ENCODE peak calls at places on chromosomes 16 and 17, in five cellular contexts. One of them, this sample, is unnamed.

GRCh38 chr17:273994-274832 is 78.4 kb downstream of the RPH3AL start:
- DNase-seq in fibroblast of pulmonary artery: no peak
- DNase-seq in AG10803: no peak
- DNase-seq in small intestine: no peak
- DNase-seq in CD4-positive, CD25-positive, alpha-beta regulatory T cell: no peak
- DNase-seq in this sample: no peak

GRCh38 chr17:61482467-61482866 is 30.2 kb downstream of the TBX4 start:
- DNase-seq in small intestine: no peak
- DNase-seq in AG10803: no peak
- DNase-seq in CD4-positive, CD25-positive, alpha-beta regulatory T cell: no peak
- DNase-seq in fibroblast of pulmonary artery: no peak
- DNase-seq in this sample: no peak

GRCh38 chr17:43368740-43369506 is 29.9 kb upstream of the ARL4D start:
- DNase-seq in small intestine: peak
- DNase-seq in AG10803: peak
- DNase-seq in CD4-positive, CD25-positive, alpha-beta regulatory T cell: peak
- DNase-seq in fibroblast of pulmonary artery: peak
- DNase-seq in this sample: peak

GRCh38 chr16:66304961-66305360 is 61.5 kb upstream of the CDH5 start:
- DNase-seq in fibroblast of pulmonary artery: no peak
- DNase-seq in CD4-positive, CD25-positive, alpha-beta regulatory T cell: no peak
- DNase-seq in AG10803: no peak
- DNase-seq in small intestine: no peak
- DNase-seq in this sample: no peak

GRCh38 chr16:2056077-2056476 is 8.3 kb downstream of the TSC2 start:
- DNase-seq in CD4-positive, CD25-positive, alpha-beta regulatory T cell: no peak
- DNase-seq in fibroblast of pulmonary artery: peak
- DNase-seq in small intestine: no peak
- DNase-seq in AG10803: peak
- DNase-seq in this sample: peak

GRCh38 chr16:26787924-26788323 is 278.8 kb upstream of the C16orf82 start:
- DNase-seq in CD4-positive, CD25-positive, alpha-beta regulatory T cell: no peak
- DNase-seq in AG10803: no peak
- DNase-seq in fibroblast of pulmonary artery: no peak
- DNase-seq in small intestine: no peak
- DNase-seq in this sample: peak

GRCh38 chr16:68490829-68491575 is 42.7 kb upstream of the SMPD3 start:
- DNase-seq in fibroblast of pulmonary artery: peak
- DNase-seq in AG10803: peak
- DNase-seq in CD4-positive, CD25-positive, alpha-beta regulatory T cell: no peak
- DNase-seq in small intestine: peak
- DNase-seq in this sample: peak

GRCh38 chr17:15414502-15415348 is 52.7 kb downstream of the CDRT4 start:
- DNase-seq in CD4-positive, CD25-positive, alpha-beta regulatory T cell: no peak
- DNase-seq in AG10803: no peak
- DNase-seq in fibroblast of pulmonary artery: no peak
- DNase-seq in small intestine: no peak
- DNase-seq in this sample: no peak

GRCh38 chr17:56835259-56835575 is 1.3 kb downstream of the DGKE start:
- DNase-seq in CD4-positive, CD25-positive, alpha-beta regulatory T cell: no peak
- DNase-seq in small intestine: peak
- DNase-seq in AG10803: no peak
- DNase-seq in fibroblast of pulmonary artery: no peak
- DNase-seq in this sample: no peak

GRCh38 chr16:57720142-57720575 is 15.4 kb upstream of the KATNB1 start:
- DNase-seq in AG10803: peak
- DNase-seq in fibroblast of pulmonary artery: peak
- DNase-seq in small intestine: peak
- DNase-seq in CD4-positive, CD25-positive, alpha-beta regulatory T cell: peak
- DNase-seq in this sample: peak

GRCh38 chr17:63425478-63425877 is 20.6 kb downstream of the CYB561 start:
- DNase-seq in fibroblast of pulmonary artery: peak
- DNase-seq in small intestine: peak
- DNase-seq in CD4-positive, CD25-positive, alpha-beta regulatory T cell: peak
- DNase-seq in AG10803: peak
- DNase-seq in this sample: peak

GRCh38 chr17:231191-231965 is 49.9 kb upstream of the DOC2B start:
- DNase-seq in fibroblast of pulmonary artery: no peak
- DNase-seq in CD4-positive, CD25-positive, alpha-beta regulatory T cell: no peak
- DNase-seq in small intestine: no peak
- DNase-seq in AG10803: no peak
- DNase-seq in this sample: no peak

GRCh38 chr17:49935526-49936210 is 33.3 kb upstream of the DLX4 start:
- DNase-seq in fibroblast of pulmonary artery: no peak
- DNase-seq in small intestine: no peak
- DNase-seq in AG10803: no peak
- DNase-seq in CD4-positive, CD25-positive, alpha-beta regulatory T cell: no peak
- DNase-seq in this sample: no peak

GRCh38 chr17:12745481-12745880 is 43.8 kb upstream of the ARHGAP44 start:
- DNase-seq in fibroblast of pulmonary artery: no peak
- DNase-seq in small intestine: peak
- DNase-seq in CD4-positive, CD25-positive, alpha-beta regulatory T cell: no peak
- DNase-seq in AG10803: no peak
- DNase-seq in this sample: no peak

GRCh38 chr17:52744179-52744578 is 585.7 kb upstream of the CA10 start:
- DNase-seq in small intestine: no peak
- DNase-seq in CD4-positive, CD25-positive, alpha-beta regulatory T cell: no peak
- DNase-seq in AG10803: no peak
- DNase-seq in fibroblast of pulmonary artery: no peak
- DNase-seq in this sample: no peak

GRCh38 chr16:71885261-71885650 is 1.3 kb upstream of the ZNF821 start:
- DNase-seq in CD4-positive, CD25-positive, alpha-beta regulatory T cell: no peak
- DNase-seq in fibroblast of pulmonary artery: no peak
- DNase-seq in AG10803: no peak
- DNase-seq in small intestine: peak
- DNase-seq in this sample: no peak
- H3K4me3 ChIP-seq in CD4-positive, CD25-positive, alpha-beta regulatory T cell: no peak
- H3K4me3 ChIP-seq in fibroblast of pulmonary artery: no peak
- H3K4me3 ChIP-seq in AG10803: no peak
- H3K4me3 ChIP-seq in small intestine: no peak
- H3K4me3 ChIP-seq in this sample: no peak

DNA sequence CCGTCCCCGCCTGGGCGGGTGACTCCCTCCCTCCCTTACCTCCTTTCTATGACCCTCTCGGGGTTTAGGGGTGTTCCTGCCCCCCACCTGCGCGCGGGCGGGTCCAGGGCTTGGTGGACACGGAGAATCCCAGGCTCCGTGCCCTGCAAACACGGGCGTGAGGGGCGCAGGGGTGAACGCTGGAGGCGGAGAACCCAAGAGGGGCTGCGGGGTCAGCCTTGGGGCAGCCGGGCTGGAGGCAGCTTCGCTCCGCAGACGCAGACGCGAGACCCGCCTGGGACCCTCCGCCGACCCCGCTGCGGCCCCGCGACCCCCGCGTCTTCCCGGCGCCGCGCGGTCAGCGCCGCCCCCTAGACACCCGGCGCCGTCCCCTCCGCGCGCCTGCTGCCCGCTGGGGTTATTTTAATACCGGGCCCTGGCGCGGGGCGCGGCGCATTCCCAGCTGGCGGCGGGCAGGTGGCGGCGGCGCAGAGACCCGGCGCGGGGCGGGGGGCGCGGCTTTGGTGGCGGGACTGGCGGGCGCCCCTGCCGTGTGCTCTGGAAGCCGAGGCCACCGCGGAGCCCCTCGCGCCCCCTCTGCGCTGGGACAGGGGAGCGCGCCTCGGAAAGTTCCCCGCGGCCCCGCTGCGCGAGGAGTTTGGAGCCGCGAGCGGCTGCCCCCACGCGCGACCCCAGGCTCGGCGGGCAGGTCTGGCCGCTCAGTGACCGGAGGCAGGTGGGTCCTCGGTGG is at the start of gene UTS2R:
- DNase-seq in CD4-positive, CD25-positive, alpha-beta regulatory T cell: no peak
- DNase-seq in AG10803: no peak
- DNase-seq in fibroblast of pulmonary artery: no peak
- DNase-seq in small intestine: no peak
- DNase-seq in this sample: no peak
- H3K4me3 ChIP-seq in CD4-positive, CD25-positive, alpha-beta regulatory T cell: no peak
- H3K4me3 ChIP-seq in AG10803: peak
- H3K4me3 ChIP-seq in fibroblast of pulmonary artery: peak
- H3K4me3 ChIP-seq in small intestine: no peak
- H3K4me3 ChIP-seq in this sample: peak

DNA sequence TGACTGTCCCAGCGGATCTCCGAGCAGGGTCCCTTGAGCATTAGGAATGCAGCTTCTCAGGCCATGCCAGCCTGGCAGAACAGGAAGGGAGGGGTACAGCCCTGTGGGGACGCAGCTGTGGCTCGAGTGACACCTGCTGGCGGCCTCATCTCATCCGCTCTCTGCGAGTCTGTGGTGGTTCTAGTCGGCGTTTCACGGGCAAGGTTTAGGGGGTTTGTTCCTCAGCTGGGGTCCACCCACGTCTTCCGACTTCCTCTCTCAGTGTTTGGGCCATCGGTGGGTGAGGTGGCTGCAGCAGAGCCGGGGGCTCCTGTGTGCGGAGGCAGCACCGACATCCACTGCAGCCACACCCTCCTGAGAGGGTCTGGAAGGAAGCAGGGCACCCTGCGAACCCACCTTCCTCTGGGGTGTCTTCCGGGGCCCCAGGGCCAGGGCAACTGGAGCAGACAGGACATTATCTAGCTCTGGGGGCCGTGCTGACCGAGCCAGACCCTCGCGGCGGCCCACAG is 33.3 kb downstream of the JPH3 start:
- DNase-seq in fibroblast of pulmonary artery: peak
- DNase-seq in AG10803: peak
- DNase-seq in CD4-positive, CD25-positive, alpha-beta regulatory T cell: peak
- DNase-seq in small intestine: peak
- DNase-seq in this sample: peak
- H3K4me3 ChIP-seq in fibroblast of pulmonary artery: no peak
- H3K4me3 ChIP-seq in AG10803: peak
- H3K4me3 ChIP-seq in CD4-positive, CD25-positive, alpha-beta regulatory T cell: peak
- H3K4me3 ChIP-seq in small intestine: no peak
- H3K4me3 ChIP-seq in this sample: no peak

GRCh38 chr17:48483004-48483403 is 47.8 kb downstream of the HOXB1 start:
- DNase-seq in AG10803: no peak
- DNase-seq in small intestine: no peak
- DNase-seq in fibroblast of pulmonary artery: no peak
- DNase-seq in CD4-positive, CD25-positive, alpha-beta regulatory T cell: no peak
- DNase-seq in this sample: no peak

GRCh38 chr17:48483471-48484131 is 47.2 kb downstream of the HOXB1 start:
- DNase-seq in fibroblast of pulmonary artery: peak
- DNase-seq in CD4-positive, CD25-positive, alpha-beta regulatory T cell: no peak
- DNase-seq in AG10803: peak
- DNase-seq in small intestine: no peak
- DNase-seq in this sample: peak

GRCh38 chr17:48486557-48486956 is 44.3 kb downstream of the HOXB1 start:
- DNase-seq in CD4-positive, CD25-positive, alpha-beta regulatory T cell: no peak
- DNase-seq in small intestine: no peak
- DNase-seq in fibroblast of pulmonary artery: peak
- DNase-seq in AG10803: peak
- DNase-seq in this sample: peak

GRCh38 chr17:48484850-48485249 is 46.0 kb downstream of the HOXB1 start:
- DNase-seq in fibroblast of pulmonary artery: no peak
- DNase-seq in small intestine: no peak
- DNase-seq in CD4-positive, CD25-positive, alpha-beta regulatory T cell: no peak
- DNase-seq in AG10803: peak
- DNase-seq in this sample: no peak

GRCh38 chr17:48484256-48484655 is 46.6 kb downstream of the HOXB1 start:
- DNase-seq in small intestine: no peak
- DNase-seq in fibroblast of pulmonary artery: no peak
- DNase-seq in CD4-positive, CD25-positive, alpha-beta regulatory T cell: no peak
- DNase-seq in AG10803: peak
- DNase-seq in this sample: no peak
- H3K4me3 ChIP-seq in small intestine: no peak
- H3K4me3 ChIP-seq in fibroblast of pulmonary artery: no peak
- H3K4me3 ChIP-seq in CD4-positive, CD25-positive, alpha-beta regulatory T cell: no peak
- H3K4me3 ChIP-seq in AG10803: no peak
- H3K4me3 ChIP-seq in this sample: no peak

DNA sequence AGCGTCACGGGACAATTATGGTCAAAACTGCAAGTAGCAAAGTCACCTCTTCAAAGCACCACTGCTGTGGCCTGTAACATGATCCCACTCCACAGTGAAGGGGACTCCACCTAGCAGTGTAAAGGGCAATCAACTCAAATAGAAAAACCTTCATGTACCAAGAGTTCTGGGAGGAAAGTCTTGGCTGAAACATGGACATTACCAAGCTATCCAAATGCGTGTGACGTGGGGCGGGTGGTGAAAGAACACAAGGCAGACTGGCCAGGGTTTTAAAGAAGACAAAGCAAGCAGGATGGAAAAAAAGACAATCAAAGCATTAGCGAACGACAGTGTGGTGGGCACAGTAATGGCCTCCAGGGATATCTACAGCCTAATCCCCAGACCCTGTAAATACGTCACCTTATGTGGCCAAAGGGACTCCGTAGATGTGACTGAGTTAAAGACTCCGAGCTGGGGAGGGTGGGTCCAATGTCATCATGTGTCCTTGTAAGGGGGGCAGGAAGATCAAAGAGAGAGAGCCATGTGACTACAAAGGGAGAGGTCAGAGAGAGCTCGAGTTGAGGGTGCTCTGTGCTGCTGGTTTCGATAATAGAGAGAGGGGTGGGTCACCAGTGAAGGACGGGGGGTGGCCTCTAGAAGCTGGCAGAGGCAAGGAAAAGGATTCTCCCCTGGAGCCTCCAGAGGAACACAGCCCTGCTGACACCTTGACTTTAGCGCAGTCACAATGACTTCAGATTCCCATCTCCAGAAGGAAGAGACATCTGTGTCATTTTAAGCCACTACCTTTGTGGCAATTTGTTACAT is 6.0 kb downstream of the HSDL1 start:
- DNase-seq in fibroblast of pulmonary artery: peak
- DNase-seq in small intestine: no peak
- DNase-seq in CD4-positive, CD25-positive, alpha-beta regulatory T cell: no peak
- DNase-seq in AG10803: peak
- DNase-seq in this sample: peak
- H3K4me3 ChIP-seq in fibroblast of pulmonary artery: no peak
- H3K4me3 ChIP-seq in small intestine: no peak
- H3K4me3 ChIP-seq in CD4-positive, CD25-positive, alpha-beta regulatory T cell: no peak
- H3K4me3 ChIP-seq in AG10803: no peak
- H3K4me3 ChIP-seq in this sample: no peak

DNA sequence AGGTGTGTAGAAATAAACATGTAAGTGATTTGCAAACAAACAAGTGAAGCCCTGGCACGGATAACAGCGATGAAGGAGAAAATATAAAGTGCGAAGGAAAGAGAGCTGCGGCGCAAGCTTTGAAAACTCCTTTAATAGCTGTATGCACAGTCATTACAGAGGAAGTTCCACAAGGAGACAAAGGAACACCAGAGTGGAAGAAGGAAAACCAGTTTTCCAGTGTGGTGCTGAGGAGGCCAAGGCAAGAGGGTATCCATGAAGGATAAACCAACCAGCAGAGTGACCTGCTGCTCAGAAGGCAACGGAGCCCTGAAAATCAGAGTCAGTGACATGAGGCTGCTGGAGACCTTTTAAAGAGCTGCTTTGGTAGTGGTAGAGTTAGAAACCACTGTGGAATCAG is 24.4 kb downstream of the METTL16 start:
- DNase-seq in AG10803: no peak
- DNase-seq in small intestine: no peak
- DNase-seq in CD4-positive, CD25-positive, alpha-beta regulatory T cell: no peak
- DNase-seq in fibroblast of pulmonary artery: no peak
- DNase-seq in this sample: no peak
- H3K4me3 ChIP-seq in AG10803: no peak
- H3K4me3 ChIP-seq in small intestine: no peak
- H3K4me3 ChIP-seq in CD4-positive, CD25-positive, alpha-beta regulatory T cell: no peak
- H3K4me3 ChIP-seq in fibroblast of pulmonary artery: no peak
- H3K4me3 ChIP-seq in this sample: no peak

GRCh38 chr16:28258571-28258970 is 33.8 kb upstream of the SBK1 start:
- DNase-seq in small intestine: no peak
- DNase-seq in fibroblast of pulmonary artery: peak
- DNase-seq in CD4-positive, CD25-positive, alpha-beta regulatory T cell: no peak
- DNase-seq in AG10803: peak
- DNase-seq in this sample: no peak
- H3K4me3 ChIP-seq in small intestine: no peak
- H3K4me3 ChIP-seq in fibroblast of pulmonary artery: no peak
- H3K4me3 ChIP-seq in CD4-positive, CD25-positive, alpha-beta regulatory T cell: no peak
- H3K4me3 ChIP-seq in AG10803: no peak
- H3K4me3 ChIP-seq in this sample: no peak

This sample was measured in GM12865.